ENCODE peak calls at places on chromosomes 1 and 21, in four cellular contexts. Y is Caco-2, T is psoas muscle, R is A549. S is an unnamed sample.

GRCh38 chr1:194658090-194658439 is 1471.7 kb upstream of the B3GALT2 start:
- DNase-seq in Y (no peak), T (no peak), R (no peak), S (no peak)

GRCh38 chr1:219710529-219711194 is 97.8 kb upstream of the ZC3H11B start:
- DNase-seq in Y (no peak), T (no peak), R (no peak), S (no peak)

GRCh38 chr21:38914531-38915385 is 109.0 kb downstream of the ETS2 start:
- DNase-seq in Y (peak; percentile 42), T (no peak), R (no peak), S (no peak)

GRCh38 chr1:205926213-205926612 is 17.0 kb downstream of the SLC26A9 start:
- DNase-seq in Y (peak; percentile 16), T (no peak), R (no peak), S (no peak)

GRCh38 chr1:64519921-64520320 is 50.0 kb downstream of the CACHD1 start:
- DNase-seq in Y (no peak), T (no peak), R (no peak), S (no peak)

GRCh38 chr1:12324423-12324822 is 94.6 kb downstream of the VPS13D start:
- DNase-seq in Y (no peak), T (no peak), R (no peak), S (no peak)

GRCh38 chr1:204139088-204139487 is 12.8 kb downstream of the ETNK2 start:
- DNase-seq in Y (no peak), T (no peak), R (no peak), S (no peak)

GRCh38 chr1:232891656-232892317 is 58.6 kb upstream of the NTPCR start:
- DNase-seq in Y (no peak), T (no peak), R (no peak), S (no peak)

GRCh38 chr1:149925751-149926150 is 1.9 kb downstream of the SF3B4 start:
- DNase-seq in Y (no peak), T (no peak), R (no peak), S (no peak)

GRCh38 chr1:10444795-10445397 is 4.9 kb upstream of the CORT start:
- DNase-seq in Y (no peak), T (no peak), R (no peak), S (no peak)

GRCh38 chr1:143698016-143698415 is 273.8 kb downstream of the FAM72C start:
- DNase-seq in Y (no peak), T (no peak), R (peak; percentile 46), S (no peak)

GRCh38 chr1:196659471-196659870 is 7.6 kb downstream of the CFH start:
- DNase-seq in Y (no peak), T (no peak), R (no peak), S (no peak)

GRCh38 chr1:242530761-242531160 is 6.3 kb upstream of the PLD5 start:
- DNase-seq in Y (no peak), T (no peak), R (no peak), S (no peak)

GRCh38 chr1:36515315-36516138 is 32.8 kb upstream of the CSF3R start:
- DNase-seq in Y (no peak), T (no peak), R (no peak), S (no peak)

GRCh38 chr1:48469616-48470500 is 2.1 kb downstream of the SPATA6 start:
- DNase-seq in Y (no peak), T (peak; percentile 72), R (no peak), S (peak; percentile 75)

GRCh38 chr1:82775402-82776000 is 974.8 kb downstream of the ADGRL2 start:
- DNase-seq in Y (peak; percentile 32), T (no peak), R (peak; percentile 5), S (no peak)

GRCh38 chr1:41672173-41672572 is 187.7 kb upstream of the EDN2 start:
- DNase-seq in Y (peak; percentile 65), T (no peak), R (peak; percentile 47), S (no peak)

GRCh38 chr21:43355925-43356289 is 71.0 kb downstream of the SIK1 start:
- DNase-seq in Y (peak; percentile 61), T (no peak), R (no peak), S (no peak)

GRCh38 chr1:23456226-23456625 is 27.8 kb downstream of the ASAP3 start:
- DNase-seq in Y (no peak), T (no peak), R (no peak), S (no peak)

GRCh38 chr1:26996024-26996423 is 2.5 kb downstream of the TRNP1 start:
- DNase-seq in Y (no peak), T (no peak), R (no peak), S (no peak)

GRCh38 chr21:36075171-36075570 is 5.3 kb downstream of the CBR1 start:
- DNase-seq in Y (no peak), T (no peak), R (no peak), S (no peak)

DNA sequence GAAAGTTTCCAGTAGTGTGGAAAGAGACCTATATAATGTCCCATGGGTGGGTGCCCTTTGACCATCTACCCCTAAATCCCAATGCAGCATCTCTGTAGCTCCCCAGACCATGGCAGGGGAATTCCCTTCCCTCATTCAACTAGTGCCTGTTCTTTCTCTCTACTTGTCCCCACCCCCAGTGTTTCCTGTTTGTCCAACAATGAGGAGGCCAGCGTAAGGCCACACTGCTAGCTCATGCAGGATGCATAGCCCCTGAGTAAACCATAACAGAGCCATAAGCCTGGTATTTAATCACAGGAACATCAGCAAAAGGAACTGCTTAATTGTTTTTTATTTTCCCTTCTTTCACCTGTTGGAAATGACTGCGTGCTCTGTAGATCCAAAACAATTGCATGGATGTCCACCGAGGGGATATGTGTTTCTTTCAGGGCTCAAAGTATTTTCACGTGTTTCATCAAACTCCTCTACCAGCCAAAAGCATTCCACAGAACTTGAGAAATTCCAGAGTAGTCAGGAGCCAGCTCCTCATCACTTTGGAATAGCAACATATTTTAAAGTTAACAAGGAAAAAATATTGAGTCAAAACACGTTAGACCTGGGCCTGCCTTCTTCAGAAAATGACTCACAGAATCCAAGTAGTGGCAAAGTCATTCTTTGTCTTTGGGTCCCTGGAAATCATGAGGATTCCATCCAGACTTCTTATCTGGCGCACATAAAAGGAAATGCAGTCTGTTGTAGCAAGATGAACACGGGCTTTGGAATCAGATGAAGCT is 162.5 kb upstream of the SGIP1 start:
- DNase-seq in Y (no peak), T (no peak), R (no peak), S (no peak)
- H3K4me3 ChIP-seq in Y (no peak overlapping the region), T (no peak overlapping the region), R (no peak overlapping the region), S (no peak overlapping the region)

GRCh38 chr1:162142968-162143367 is 73.5 kb downstream of the NOS1AP start:
- DNase-seq in Y (no peak), T (no peak), R (no peak), S (no peak)
- H3K4me1 ChIP-seq in Y (peaks cover 23% of the 10 kb centered on the region), T (no peaks in the 10 kb centered on the region), R (peaks cover 8% of the 10 kb centered on the region), S (no peaks in the 10 kb centered on the region)

GRCh38 chr21:29296452-29296851 is 2.3 kb upstream of the BACH1 start:
- DNase-seq in Y (no peak), T (no peak), R (no peak), S (no peak)

GRCh38 chr21:29299906-29300546 is 1.3 kb downstream of the BACH1 start:
- DNase-seq in Y (peak; percentile 64), T (peak; percentile 67), R (peak; percentile 13), S (peak; percentile 70)

GRCh38 chr21:29299046-29299905 is 554 bp downstream of the BACH1 start:
- DNase-seq in Y (peak; percentile 69), T (peak; percentile 85), R (peak; percentile 17), S (peak; percentile 53)

GRCh38 chr21:29297483-29298347 is 1.0 kb upstream of the BACH1 start:
- DNase-seq in Y (no peak), T (no peak), R (no peak), S (no peak)

DNA sequence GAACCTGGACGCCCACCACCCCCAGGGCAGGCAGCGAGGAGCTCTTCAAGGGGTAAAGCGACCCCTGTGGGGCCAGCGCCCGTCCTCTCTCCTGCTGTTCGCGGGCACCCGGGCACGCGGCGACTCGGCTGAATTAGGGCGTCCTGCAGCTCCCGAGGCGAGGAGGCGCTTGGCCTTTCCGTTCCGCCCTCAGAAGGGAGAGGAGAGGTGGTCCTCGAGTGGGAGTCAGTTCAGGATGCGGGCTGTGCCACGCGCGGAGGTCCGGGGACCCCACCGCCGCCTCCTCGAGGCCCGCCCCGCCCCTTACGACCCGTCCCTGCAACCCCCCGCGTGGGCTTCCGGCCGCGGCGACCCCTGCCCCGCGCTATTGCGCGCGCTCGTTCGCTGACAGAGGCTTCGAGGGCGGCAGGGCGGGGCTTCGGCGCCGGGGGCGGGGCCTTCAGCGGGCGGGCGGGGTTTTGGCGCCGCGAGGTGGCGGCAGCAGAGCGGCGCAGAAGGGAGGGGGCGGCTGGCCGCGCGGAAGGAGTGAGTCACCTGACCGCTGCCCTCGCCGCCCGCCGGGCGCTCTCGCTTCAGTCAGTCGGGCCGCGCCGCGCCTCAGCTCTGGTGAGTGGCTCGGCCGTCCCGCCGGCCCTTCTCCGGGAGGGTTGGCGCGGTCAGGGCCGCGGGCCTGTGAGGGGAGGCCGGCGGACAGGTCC is at the start of gene BACH1:
- DNase-seq in Y (peak; percentile 89), T (peak; percentile 95), R (peak; percentile 49), S (peak; percentile 93)
- TF ChIP-seq CTCF in Y (no peak), T (peak; percentile 18), R (peak; percentile 39), S (peak; percentile 32)

DNA sequence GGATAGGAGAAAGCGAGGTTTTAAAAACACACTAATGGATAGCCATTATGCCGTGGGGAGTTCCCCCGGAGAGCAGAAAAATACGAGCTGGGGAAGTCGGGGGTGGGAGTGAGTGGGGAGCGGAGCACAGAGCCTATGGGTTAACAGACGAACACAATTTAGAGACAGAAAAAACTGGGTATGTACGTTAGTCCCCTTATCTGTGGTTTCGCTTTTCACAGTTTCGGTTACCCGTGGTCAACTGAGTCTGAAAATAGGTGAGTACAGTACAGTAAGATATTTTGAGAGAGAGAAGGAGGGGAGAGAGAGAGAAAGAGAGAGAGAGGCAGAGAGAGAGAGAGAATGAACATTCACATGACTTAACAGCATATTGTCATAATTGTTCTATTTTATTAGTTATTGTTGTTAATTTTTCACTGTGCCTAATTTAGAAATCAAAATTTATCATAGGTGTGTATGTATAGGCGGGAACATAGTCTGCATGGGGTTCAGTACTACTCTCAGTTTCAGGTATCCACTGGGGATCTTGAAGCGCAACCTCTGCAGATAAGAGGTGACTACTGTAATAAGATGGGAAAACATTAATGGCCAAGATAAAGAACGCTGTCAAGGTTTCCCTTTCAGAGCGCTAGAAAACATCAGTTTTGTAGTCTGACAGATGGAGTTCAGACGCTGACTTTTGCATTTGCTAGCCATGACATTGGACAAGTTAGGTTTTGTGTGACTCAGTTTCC is 125.6 kb upstream of the LMO4 start:
- DNase-seq in Y (no peak), T (no peak), R (no peak), S (no peak)
- H3K4me3 ChIP-seq in Y (no peak overlapping the region), T (peak overlapping the region; percentile 22), R (no peak overlapping the region), S (no peak overlapping the region)

GRCh38 chr1:211576717-211577116 is 2.2 kb downstream of the SLC30A1 start:
- DNase-seq in Y (no peak), T (no peak), R (no peak), S (no peak)
- H3K4me1 ChIP-seq in Y (peaks cover 16% of the 10 kb centered on the region), T (peaks cover 19% of the 10 kb centered on the region), R (peaks cover 43% of the 10 kb centered on the region), S (peaks cover 62% of the 10 kb centered on the region)

DNA sequence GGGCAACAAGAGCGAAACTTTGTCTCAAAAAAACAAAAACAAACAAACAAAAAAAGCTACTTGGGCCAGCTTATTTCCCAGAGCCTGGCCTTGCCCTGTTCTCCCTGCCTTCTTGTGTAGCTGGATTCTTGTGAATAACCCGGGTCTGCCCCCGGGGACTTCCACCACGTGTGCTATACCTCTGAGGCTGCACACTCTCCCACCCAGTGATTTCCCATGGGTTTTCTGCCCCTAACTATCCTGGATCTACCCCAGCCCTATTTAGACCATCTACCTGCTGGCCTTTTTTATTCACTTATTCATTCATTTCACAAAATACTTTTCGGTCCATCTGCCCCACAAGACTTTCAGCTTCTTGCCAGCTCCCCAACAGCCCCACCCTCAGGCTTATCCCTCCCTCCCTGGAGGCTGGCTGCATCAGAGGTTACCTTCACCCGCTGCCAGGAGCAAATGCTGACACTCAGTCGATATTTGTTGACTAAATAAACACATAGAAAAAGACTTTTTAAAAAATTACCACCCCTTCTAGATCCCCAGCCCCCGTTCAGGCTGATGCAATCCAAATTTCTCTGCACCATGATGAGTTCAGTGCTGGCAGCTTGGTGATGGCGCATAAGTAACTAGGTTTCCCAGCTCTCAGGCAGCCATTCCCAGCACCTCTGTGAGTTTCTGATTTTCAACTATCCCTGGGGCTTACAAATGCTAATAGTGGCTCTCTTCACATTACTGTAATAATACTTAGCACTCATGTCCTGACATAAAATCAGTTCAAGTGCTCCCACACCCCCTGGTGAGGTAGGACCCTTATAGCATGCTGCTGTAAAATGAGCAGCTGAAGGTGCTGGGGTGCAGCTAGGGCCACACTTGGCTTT is 30.7 kb upstream of the TARBP1 start:
- DNase-seq in Y (no peak), T (no peak), R (no peak), S (no peak)
- TF ChIP-seq CTCF in Y (no peak), T (no peak), R (no peak), S (no peak)